ENCODE peak calls at places on chromosomes 13 and 19, in six cellular contexts. S, C, U, Y, D and Z are unnamed samples.

GRCh38 chr19:44803442-44804428 is 5.2 kb upstream of the BCAM start:
- DNase-seq in C (no peak), U (no peak), S (peak; percentile 84), D (no peak), Y (no peak), Z (no peak)

GRCh38 chr13:49670828-49671227 is 20.5 kb downstream of the EBPL start:
- DNase-seq in D (no peak), S (no peak), Y (no peak), U (no peak), C (no peak), Z (no peak)

GRCh38 chr19:30504272-30504671 is 132.1 kb downstream of the ZNF536 start:
- DNase-seq in U (no peak), S (no peak), C (no peak), D (no peak), Y (no peak), Z (no peak)

GRCh38 chr13:36986462-36987240 is 12.5 kb downstream of the ALG5 start:
- DNase-seq in C (no peak), U (no peak), D (no peak), S (no peak), Y (no peak), Z (no peak)

GRCh38 chr13:64778002-64778401 is 2452.1 kb downstream of the PCDH9 start:
- DNase-seq in C (no peak), U (no peak), D (no peak), S (no peak), Y (no peak), Z (no peak)

GRCh38 chr13:94063096-94063495 is 416.4 kb downstream of the DCT start:
- DNase-seq in S (no peak), D (no peak), Y (no peak), U (no peak), C (no peak), Z (no peak)

GRCh38 chr19:1122972-1123363 is 19.2 kb downstream of the GPX4 start:
- DNase-seq in Y (peak; percentile 53), D (peak; percentile 97), C (peak; percentile 97), U (no peak), S (no peak), Z (no peak)

GRCh38 chr19:31297991-31298390 is 51.2 kb downstream of the TSHZ3 start:
- DNase-seq in D (no peak), C (no peak), U (no peak), S (no peak), Y (no peak), Z (no peak)

GRCh38 chr13:79393564-79394249 is 12.3 kb downstream of the RBM26 start:
- DNase-seq in C (no peak), Y (peak; percentile 16), U (no peak), S (no peak), D (peak; percentile 48), Z (no peak)

GRCh38 chr13:29868581-29868980 is 18.2 kb upstream of the UBL3 start:
- DNase-seq in U (no peak), C (no peak), D (no peak), S (no peak), Y (no peak), Z (no peak)

GRCh38 chr13:44393391-44393790 is 19.8 kb downstream of the SERP2 start:
- DNase-seq in C (no peak), S (no peak), U (no peak), Y (peak; percentile 15), D (no peak), Z (no peak)

GRCh38 chr19:2274937-2275535 is 6.9 kb downstream of the PEAK3 start:
- DNase-seq in C (peak; percentile 84), U (no peak), Y (peak; percentile 70), D (peak; percentile 91), S (no peak), Z (peak; percentile 66)

GRCh38 chr13:32334676-32335075 is 19.4 kb downstream of the BRCA2 start:
- DNase-seq in C (no peak), S (no peak), Y (no peak), D (no peak), U (no peak), Z (no peak)

GRCh38 chr19:2719910-2720776 is 1.0 kb downstream of the DIRAS1 start:
- DNase-seq in S (no peak), U (no peak), D (peak; percentile 87), Y (peak; percentile 53), C (peak; percentile 56), Z (peak; percentile 84)

GRCh38 chr19:38265213-38265861 is 964 bp downstream of the SPINT2 start:
- DNase-seq in D (peak; percentile 73), C (no peak), S (no peak), U (no peak), Y (peak; percentile 58), Z (no peak)

DNA sequence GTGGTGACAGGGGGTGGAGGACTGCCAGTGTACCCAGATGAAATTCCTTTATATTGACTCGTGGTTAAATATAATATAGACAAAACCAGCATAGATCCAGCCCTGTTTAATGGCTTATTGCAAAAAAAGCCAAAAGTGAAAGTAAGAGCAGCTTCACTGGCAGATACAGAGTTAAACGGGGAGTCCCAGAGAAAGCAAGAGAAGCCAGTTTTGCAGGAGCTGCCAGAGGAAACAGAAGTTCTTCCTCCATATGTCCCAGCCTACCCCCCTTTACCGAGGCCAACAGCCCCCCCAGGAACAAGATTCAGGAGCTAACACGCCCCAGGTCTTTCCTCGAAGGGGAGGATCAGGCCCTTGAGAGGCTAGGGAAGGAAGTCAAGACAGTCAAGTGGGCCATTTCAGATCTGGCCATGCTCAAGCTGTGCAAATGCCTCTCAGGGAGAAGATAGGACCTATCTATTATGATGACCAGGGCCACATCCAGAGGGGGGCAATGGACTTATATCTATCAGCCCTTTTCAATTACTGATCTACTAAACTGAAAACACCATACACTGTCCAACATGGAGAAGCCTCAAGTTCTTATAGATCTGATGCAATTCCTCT is 47.2 kb upstream of the ZNF737 start:
- DNase-seq in S (no peak), D (no peak), C (no peak), U (no peak), Y (no peak), Z (no peak)
- TF ChIP-seq CTCF in S (no peak), D (no peak), C (no peak), U (no peak), Y (no peak), Z (no peak)

GRCh38 chr13:62524498-62524897 is 1108.8 kb upstream of the PCDH20 start:
- DNase-seq in Y (no peak), U (no peak), C (no peak), D (no peak), S (no peak), Z (no peak)

GRCh38 chr13:62524061-62524460 is 1108.4 kb upstream of the PCDH20 start:
- DNase-seq in Y (no peak), C (no peak), D (no peak), S (no peak), U (no peak), Z (no peak)

GRCh38 chr13:62525652-62526051 is 1110.0 kb upstream of the PCDH20 start:
- DNase-seq in S (no peak), Y (no peak), D (no peak), C (no peak), U (no peak), Z (no peak)
- TF ChIP-seq CTCF in S (no peak), Y (no peak), D (no peak), C (no peak), U (no peak), Z (no peak)

DNA sequence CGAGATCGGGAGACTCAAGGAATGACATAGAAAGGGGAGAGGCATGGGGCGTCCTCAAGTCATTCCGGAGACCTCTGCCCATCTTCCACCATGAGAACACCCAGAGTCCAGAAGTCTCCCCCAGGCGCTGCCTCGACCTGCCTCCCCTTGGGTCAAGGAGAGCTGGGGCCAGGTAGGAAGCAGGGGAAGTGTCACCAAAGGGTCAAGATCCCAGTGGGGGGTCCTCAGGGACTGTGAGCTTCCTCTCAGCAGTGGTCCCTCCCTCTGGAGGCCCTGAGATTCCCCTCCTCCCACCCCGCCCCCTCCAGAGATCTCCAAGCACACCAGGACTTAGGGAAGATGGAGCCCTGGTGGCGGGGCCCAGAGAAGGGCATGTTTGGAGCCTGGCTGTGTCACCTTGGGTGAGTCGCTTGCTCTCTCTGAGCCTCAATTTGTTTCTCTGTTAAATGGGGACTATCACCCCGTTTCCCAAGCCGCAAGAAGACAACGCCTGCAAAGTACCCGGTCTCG is 919 bp downstream of the DACT3 start:
- DNase-seq in S (no peak), D (peak; percentile 86), Y (no peak), C (peak; percentile 38), U (no peak), Z (no peak)
- TF ChIP-seq CTCF in S (no peak), D (no peak), Y (no peak), C (no peak), U (no peak), Z (no peak)

DNA sequence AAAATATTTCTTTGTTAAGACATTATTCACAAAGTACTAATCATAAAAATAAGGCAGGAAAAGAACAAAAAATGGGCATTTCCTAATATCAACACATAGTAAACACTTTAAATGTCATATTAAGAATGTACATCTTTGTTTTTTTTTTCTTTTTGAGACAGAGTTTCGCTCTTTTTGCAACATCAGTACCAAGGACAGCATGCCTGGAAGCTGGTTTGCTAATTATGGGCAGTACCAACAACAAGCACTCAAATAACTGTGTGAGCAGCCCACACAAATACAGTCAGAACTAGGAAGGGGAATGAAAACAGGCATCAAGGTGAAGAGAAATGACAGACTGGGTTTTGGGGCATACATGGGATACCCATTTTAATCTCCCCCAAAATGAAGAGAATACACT is 788.0 kb upstream of the SLITRK1 start:
- DNase-seq in U (no peak), Y (no peak), S (no peak), D (no peak), C (no peak), Z (no peak)
- TF ChIP-seq CTCF in U (no peak), Y (no peak), S (no peak), D (no peak), C (no peak), Z (no peak)

GRCh38 chr19:5501907-5502306 is 46.7 kb downstream of the ZNRF4 start:
- DNase-seq in Y (no peak), C (no peak), S (no peak), D (no peak), U (no peak), Z (no peak)
- TF ChIP-seq CTCF in Y (no peak), C (no peak), S (no peak), D (no peak), U (no peak), Z (no peak)

GRCh38 chr13:111099292-111099691 is 15.8 kb upstream of the ARHGEF7 start:
- DNase-seq in Y (no peak), C (no peak), S (no peak), D (no peak), U (no peak), Z (no peak)
- TF ChIP-seq CTCF in Y (no peak), C (no peak), S (no peak), D (peak; percentile 31), U (no peak), Z (no peak)

DNA sequence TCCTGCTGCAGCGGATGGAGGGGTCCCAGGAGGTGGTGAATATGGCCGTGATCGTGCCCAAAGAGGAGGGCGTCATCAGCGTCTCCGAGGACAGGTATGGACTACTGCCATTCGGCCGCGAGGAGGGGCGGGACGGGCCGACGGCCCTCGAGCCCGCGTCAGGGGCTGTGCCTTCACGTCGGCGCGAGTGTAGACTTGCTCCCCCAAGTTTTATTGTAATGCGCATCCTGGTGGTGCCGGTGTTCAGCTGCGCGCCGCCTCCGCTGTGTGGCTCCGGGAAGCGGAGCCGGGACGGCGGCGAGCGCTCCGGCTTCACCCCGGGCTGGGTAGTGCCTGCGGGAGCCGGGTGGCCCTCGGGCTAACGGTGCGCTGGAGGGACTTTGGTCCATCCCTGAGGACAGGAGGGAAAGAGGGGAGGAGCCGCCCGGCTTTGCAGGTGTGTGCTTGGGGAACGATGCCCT is 499 bp downstream of the WDFY2 start:
- DNase-seq in D (no peak), U (peak; percentile 53), Y (peak; percentile 63), C (peak; percentile 72), S (peak; percentile 60), Z (peak; percentile 65)
- TF ChIP-seq CTCF in D (no peak), U (no peak), Y (peak; percentile 6), C (no peak), S (no peak), Z (peak; percentile 26)